ENCODE peak calls at places on chromosomes 2 and 18, in five cellular contexts. J is A549, M is IMR-90, G is GM23338, L is left ventricle myocardium inferior. O is an unnamed sample.

GRCh38 chr2:79116997-79117928 is 3.0 kb upstream of the REG1A start:
- DNase-seq in M (no peak), L (no peak), G (no peak), J (no peak), O (no peak)

GRCh38 chr2:196758474-196759377 is 40.8 kb downstream of the GTF3C3 start:
- DNase-seq in J (no peak), L (no peak), G (no peak), M (peak; percentile 46), O (no peak)

GRCh38 chr18:48159816-48160215 is 229.4 kb upstream of the SMAD2 start:
- DNase-seq in J (no peak), L (no peak), G (no peak), M (no peak), O (no peak)

GRCh38 chr2:57160976-57161375 is 885.6 kb upstream of the VRK2 start:
- DNase-seq in M (no peak), L (no peak), G (no peak), J (no peak), O (no peak)

GRCh38 chr18:37258131-37258530 is 307.5 kb downstream of the CELF4 start:
- DNase-seq in L (no peak), M (no peak), J (no peak), G (no peak), O (no peak)

GRCh38 chr2:180385601-180386201 is 378.6 kb upstream of the CWC22 start:
- DNase-seq in J (no peak), G (no peak), M (peak; percentile 90), L (no peak), O (no peak)

GRCh38 chr2:46644690-46645385 is 165.5 kb downstream of the TMEM247 start:
- DNase-seq in G (no peak), J (no peak), L (no peak), M (peak; percentile 79), O (no peak)

GRCh38 chr2:190137561-190137960 is 75.0 kb upstream of the MSTN start:
- DNase-seq in M (peak; percentile 19), L (no peak), J (no peak), G (no peak), O (no peak)

GRCh38 chr2:10620481-10620880 is 69.3 kb downstream of the NOL10 start:
- DNase-seq in G (no peak), J (no peak), M (peak; percentile 94), L (no peak), O (no peak)

GRCh38 chr2:853203-853870 is 97.3 kb upstream of the SNTG2 start:
- DNase-seq in G (no peak), L (no peak), M (no peak), J (no peak), O (no peak)

GRCh38 chr2:6073260-6074141 is 381.3 kb downstream of the SOX11 start:
- DNase-seq in M (peak; percentile 74), G (no peak), J (no peak), L (no peak), O (no peak)

GRCh38 chr18:79621501-79621900 is 58.1 kb upstream of the CTDP1 start:
- DNase-seq in J (no peak), M (no peak), G (no peak), L (no peak), O (no peak)

GRCh38 chr2:3628241-3628679 is 29.7 kb upstream of the ALLC start:
- DNase-seq in L (no peak), G (no peak), M (no peak), J (no peak), O (peak; percentile 44)

GRCh38 chr2:8534729-8535397 is 147.0 kb upstream of the ID2 start:
- DNase-seq in L (peak; percentile 80), J (no peak), G (no peak), M (peak; percentile 33), O (peak; percentile 83)

GRCh38 chr18:39513187-39513586 is 1947.6 kb upstream of the CELF4 start:
- DNase-seq in J (no peak), L (no peak), G (no peak), M (no peak), O (no peak)

GRCh38 chr2:186570587-186570986 is 19.3 kb upstream of the ITGAV start:
- DNase-seq in J (no peak), M (peak; percentile 60), G (peak; percentile 23), L (no peak), O (no peak)

GRCh38 chr2:25132693-25133092 is 35.7 kb downstream of the POMC start:
- DNase-seq in J (no peak), M (no peak), G (no peak), L (no peak), O (no peak)

GRCh38 chr2:102839668-102840388 is 78.0 kb downstream of the TMEM182 start:
- DNase-seq in M (peak; percentile 17), L (no peak), G (peak; percentile 89), J (peak; percentile 15), O (no peak)

GRCh38 chr2:196284033-196284844 is 112.9 kb upstream of the STK17B start:
- DNase-seq in L (no peak), G (no peak), J (no peak), M (no peak), O (no peak)

GRCh38 chr2:139867601-139868226 is 1087.5 kb upstream of the NXPH2 start:
- DNase-seq in J (no peak), M (no peak), G (no peak), L (no peak), O (no peak)

GRCh38 chr2:240896871-240897692 is 1.1 kb upstream of the MAB21L4 start:
- DNase-seq in G (no peak), M (no peak), J (no peak), L (no peak), O (no peak)

GRCh38 chr2:240449764-240450531 is 14.5 kb downstream of the GPC1 start:
- DNase-seq in L (no peak), J (no peak), G (no peak), M (peak; percentile 38), O (no peak)

GRCh38 chr18:62339106-62339988 is 14.2 kb downstream of the TNFRSF11A start:
- DNase-seq in G (peak; percentile 64), L (no peak), M (peak; percentile 81), J (peak; percentile 58), O (no peak)

GRCh38 chr18:78770149-78771139 is 209.2 kb upstream of the SALL3 start:
- DNase-seq in G (peak; percentile 25), M (no peak), L (no peak), J (no peak), O (no peak)

GRCh38 chr2:141557329-141558098 is 573.3 kb downstream of the LRP1B start:
- DNase-seq in G (no peak), L (no peak), J (no peak), M (peak; percentile 92), O (no peak)

GRCh38 chr2:43220229-43220981 is 6.0 kb downstream of the ZFP36L2 start:
- DNase-seq in G (no peak), M (peak; percentile 42), J (no peak), L (no peak), O (no peak)

GRCh38 chr2:142176941-142177340 is 46.1 kb upstream of the LRP1B start:
- DNase-seq in G (no peak), J (no peak), M (no peak), L (no peak), O (no peak)

GRCh38 chr18:59264136-59264571 is 9.1 kb downstream of the RAX start:
- DNase-seq in G (peak; percentile 74), J (no peak), M (no peak), L (no peak), O (no peak)
- H3K4me3 ChIP-seq in G (peak overlapping the region; percentile 57), J (no peak overlapping the region), M (no peak overlapping the region), L (no peak overlapping the region), O (no peak overlapping the region)

DNA sequence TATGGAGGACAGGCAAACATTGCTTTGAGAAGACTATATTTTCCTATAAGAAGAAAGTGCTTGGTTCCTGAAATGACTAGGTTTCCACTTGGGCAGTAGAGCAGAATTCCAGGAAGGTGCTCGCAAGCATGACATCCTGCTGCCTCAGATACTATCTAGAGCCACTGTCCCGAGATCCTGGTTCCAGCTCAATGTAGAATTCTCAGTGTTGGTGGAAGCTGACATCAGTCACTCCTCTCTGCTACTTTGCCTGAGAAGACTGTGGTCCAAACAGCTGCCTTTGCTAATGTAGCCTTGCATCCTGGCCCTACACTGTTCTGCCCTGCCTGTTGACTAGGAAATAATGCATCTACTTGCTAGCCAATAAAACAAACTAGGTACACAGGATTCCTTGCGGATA is 50.0 kb upstream of the ITGA6 start:
- DNase-seq in G (no peak), J (no peak), L (no peak), M (no peak), O (no peak)
- TF ChIP-seq CTCF in G (no peak), J (no peak), L (no peak), M (no peak), O (no peak)

DNA sequence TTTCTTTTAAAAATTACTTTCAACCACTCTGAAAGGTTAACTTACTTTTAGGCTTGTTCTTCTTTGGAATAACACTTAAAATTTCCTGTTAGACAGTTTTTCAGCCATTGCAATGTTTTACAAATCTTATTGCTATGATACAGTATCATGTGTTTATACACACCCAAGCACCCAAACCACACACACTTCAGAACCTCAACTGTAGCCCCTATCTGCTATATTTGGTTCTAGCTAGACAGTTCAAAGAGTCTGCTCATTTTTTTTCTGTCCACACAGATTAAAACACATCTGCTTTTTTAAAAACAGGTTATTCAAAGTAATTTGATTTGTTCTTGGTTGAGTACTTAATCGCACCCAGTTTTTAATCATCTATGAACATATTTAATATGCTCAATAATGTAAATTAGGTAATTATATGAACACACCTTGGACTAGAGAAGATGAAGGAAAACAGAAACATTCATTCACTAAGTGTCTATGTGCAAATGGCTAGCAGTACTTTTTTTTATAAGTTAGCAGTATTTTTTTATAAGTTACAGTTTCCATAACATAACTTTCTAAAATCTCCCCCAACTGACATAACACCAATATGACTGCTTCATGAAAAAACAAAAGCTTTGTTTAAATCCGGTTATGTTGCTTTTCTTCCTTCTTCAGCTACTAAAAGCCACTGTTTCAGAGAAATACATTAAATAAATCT is 17.6 kb downstream of the FBXO11 start:
- DNase-seq in M (peak; percentile 64), G (no peak), J (no peak), L (no peak), O (no peak)
- H3K27ac ChIP-seq in M (no peak overlapping the region), G (no peak overlapping the region), J (no peak overlapping the region), L (no peak overlapping the region), O (no peak overlapping the region)

DNA sequence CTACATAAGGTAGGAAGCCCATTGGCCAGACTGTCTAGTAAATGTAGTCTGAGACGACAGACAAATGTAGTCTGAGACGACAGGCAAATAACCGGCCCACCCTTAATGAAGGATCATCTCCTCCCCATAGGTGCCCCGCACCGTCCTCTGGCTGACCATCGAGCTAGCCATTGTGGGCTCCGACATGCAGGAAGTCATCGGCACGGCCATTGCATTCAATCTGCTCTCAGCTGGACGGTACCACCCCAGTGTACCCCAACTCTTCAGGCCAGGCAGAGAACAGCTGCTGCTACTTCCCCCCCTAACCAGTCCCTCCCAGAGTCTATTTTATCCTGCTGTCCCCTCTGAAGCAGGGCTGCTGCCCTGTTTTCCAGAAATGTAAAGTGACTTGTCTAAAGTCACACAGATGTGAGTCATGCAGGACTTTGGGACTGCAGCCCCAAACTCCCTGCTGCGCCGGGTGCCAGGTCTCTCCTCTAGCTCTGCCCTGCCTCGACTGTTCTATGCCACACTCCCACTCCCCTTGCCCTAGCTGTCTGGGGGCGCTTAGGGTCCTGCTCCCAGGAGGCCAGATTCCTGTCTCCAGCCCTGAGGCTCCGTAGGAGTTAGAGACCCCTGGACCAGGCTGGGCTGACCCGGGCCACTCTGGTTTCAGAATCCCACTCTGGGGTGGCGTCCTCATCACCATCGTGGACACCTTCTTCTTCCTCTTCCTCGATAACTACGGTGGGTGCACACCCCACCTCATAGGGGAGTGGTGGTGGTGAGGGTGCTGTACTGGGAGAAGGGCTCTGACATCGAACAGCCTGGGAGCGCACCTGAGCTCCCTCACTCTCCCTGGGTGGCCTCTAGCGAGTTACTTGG is 4.7 kb downstream of the SLC11A1 start:
- DNase-seq in L (no peak), M (no peak), G (peak; percentile 62), J (no peak), O (no peak)
- H3K4me3 ChIP-seq in L (peak overlapping the region; percentile 62), M (no peak overlapping the region), G (peak overlapping the region; percentile 88), J (peak overlapping the region; percentile 48), O (no peak overlapping the region)

O was measured in tibial artery.